ENCODE peak calls at places on chromosomes 3 and 15, in nine cellular contexts. K, L, H, V, P, Z, C, G and F are unnamed samples.

GRCh38 chr3:8143186-8143585 is 358.4 kb upstream of the LMCD1 start:
- DNase-seq in K (no peak), Z (no peak), P (no peak), G (no peak), V (no peak), L (no peak), C (no peak), H (no peak), F (no peak)

GRCh38 chr15:78146437-78147154 is 2.6 kb upstream of the IDH3A start:
- DNase-seq in V (no peak), Z (no peak), H (no peak), L (no peak), C (no peak), P (no peak), G (no peak), K (peak), F (peak)

GRCh38 chr3:72273615-72274014 is 488.7 kb upstream of the PROK2 start:
- DNase-seq in H (no peak), G (no peak), Z (no peak), L (no peak), C (no peak), P (no peak), K (no peak), V (no peak), F (no peak)

GRCh38 chr3:134376385-134376765 is 2.1 kb upstream of the AMOTL2 start:
- DNase-seq in V (no peak), K (no peak), L (no peak), C (no peak), P (no peak), G (no peak), H (no peak), Z (no peak), F (no peak)

GRCh38 chr3:140727886-140728285 is 50.0 kb downstream of the TRIM42 start:
- DNase-seq in G (no peak), H (no peak), V (no peak), K (no peak), C (no peak), L (no peak), Z (no peak), P (no peak), F (no peak)

GRCh38 chr15:92409006-92409405 is 15.3 kb downstream of the ST8SIA2 start:
- DNase-seq in L (no peak), K (no peak), P (no peak), C (no peak), G (no peak), V (no peak), H (no peak), Z (no peak), F (no peak)

GRCh38 chr3:31196881-31197364 is 302.5 kb upstream of the GADL1 start:
- DNase-seq in V (no peak), Z (no peak), K (no peak), C (peak), P (no peak), H (no peak), L (no peak), G (no peak), F (no peak)

GRCh38 chr3:30341079-30341478 is 265.3 kb upstream of the TGFBR2 start:
- DNase-seq in P (no peak), K (no peak), G (no peak), Z (no peak), C (no peak), L (no peak), V (no peak), H (no peak), F (no peak)

GRCh38 chr3:33829720-33830119 is 31.3 kb downstream of the PDCD6IP start:
- DNase-seq in K (no peak), H (no peak), V (no peak), C (no peak), L (no peak), G (no peak), P (no peak), Z (no peak), F (no peak)

DNA sequence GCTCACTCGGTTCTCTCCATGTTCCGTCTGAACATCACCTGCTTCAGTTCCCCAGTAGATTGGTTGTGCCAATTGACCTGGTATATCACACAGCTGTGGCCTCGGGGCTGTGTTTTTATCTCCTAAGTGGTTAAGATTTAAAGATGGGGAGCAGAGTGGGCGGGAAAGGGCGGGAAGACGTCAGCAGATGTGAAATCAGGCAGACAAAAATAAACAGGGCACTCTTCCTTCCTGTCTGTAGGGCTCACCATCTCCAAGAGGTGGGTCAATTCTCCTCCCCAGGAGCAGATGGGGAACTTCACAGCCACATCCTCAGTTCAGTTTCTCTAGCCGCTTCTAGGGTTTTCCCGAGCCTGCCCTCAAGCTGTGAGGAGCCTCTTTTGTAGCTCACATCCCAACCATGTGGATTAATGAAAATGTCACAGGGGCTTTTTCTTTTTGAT is 26.8 kb upstream of the LIMD1 start:
- DNase-seq in G (no peak), P (no peak), L (peak), Z (no peak), H (no peak), V (peak), C (no peak), K (no peak), F (no peak)
- TF ChIP-seq POLR2A in G (no peak), P (no peak), L (no peak), Z (no peak), H (no peak), V (no peak), C (no peak), K (no peak), F (no peak)

DNA sequence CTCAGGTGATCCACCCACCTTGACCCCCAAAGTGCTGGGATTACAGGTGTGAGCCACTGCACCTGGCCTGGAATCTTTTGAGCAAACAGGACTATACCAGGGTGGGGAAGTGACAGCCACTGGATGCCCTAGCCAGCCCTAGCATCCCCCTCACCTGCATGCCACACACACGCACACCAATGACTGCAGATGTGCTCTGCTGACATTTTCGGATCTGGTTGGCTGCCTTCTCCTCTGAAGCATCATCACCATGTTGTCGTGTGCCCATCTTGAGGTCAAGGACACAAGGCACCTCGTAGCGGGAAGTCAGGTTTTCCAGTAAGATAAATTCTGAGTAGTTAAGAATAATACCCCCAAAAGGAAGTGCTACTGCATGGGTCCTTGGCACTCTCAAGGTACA is 3.7 kb upstream of the NCKIPSD start:
- DNase-seq in Z (no peak), H (no peak), L (no peak), G (no peak), V (no peak), P (no peak), K (no peak), C (no peak), F (no peak)
- TF ChIP-seq POLR2A in Z (no peak), H (no peak), L (no peak), G (no peak), V (no peak), P (no peak), K (no peak), C (no peak), F (no peak)

DNA sequence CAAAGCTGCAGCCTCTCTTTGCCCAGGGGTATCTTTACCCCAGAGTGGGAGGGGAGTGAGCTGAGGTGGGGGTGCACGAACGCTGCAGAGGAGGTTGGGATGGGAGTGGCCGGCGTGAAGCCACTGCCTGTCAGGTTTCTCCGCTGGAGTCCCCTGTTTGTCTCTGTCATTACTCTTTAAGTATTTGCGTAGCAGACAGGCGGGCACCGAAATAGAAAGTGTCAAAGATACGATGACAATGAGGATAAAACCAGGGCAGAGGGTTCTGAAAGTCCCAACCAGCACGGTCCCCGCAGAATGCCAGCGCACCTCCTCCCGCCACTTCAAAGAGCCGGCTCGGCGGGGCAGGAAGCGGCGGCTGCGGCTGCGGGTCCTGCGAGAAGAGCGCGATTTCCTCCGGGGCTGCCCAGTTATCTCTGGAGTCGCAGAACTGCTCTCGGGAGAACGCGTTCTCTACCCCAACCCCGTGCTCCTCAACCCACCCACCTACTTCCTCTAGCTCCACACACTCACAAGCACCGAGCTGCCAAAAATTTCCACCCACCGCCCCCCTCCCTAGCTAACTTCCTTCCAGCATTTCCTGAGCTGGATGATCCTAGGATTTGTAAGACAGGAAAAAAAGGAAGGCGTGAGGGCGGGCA is at the start of gene ARHGAP31:
- DNase-seq in V (peak), Z (peak), H (peak), P (peak), C (peak), L (peak), G (peak), K (peak), F (peak)
- TF ChIP-seq POLR2A in V (peak), Z (no peak), H (no peak), P (peak), C (no peak), L (peak), G (no peak), K (no peak), F (no peak)

GRCh38 chr15:74460903-74461846 is at the start of gene UBL7:
- DNase-seq in G (peak), P (peak), K (peak), L (peak), C (peak), Z (peak), V (peak), H (peak), F (peak)
- TF ChIP-seq POLR2A in G (peak), P (peak), K (peak), L (peak), C (peak), Z (peak), V (peak), H (peak), F (peak)

GRCh38 chr3:180433172-180433571 is 168.8 kb upstream of the TTC14 start:
- DNase-seq in V (no peak), C (no peak), G (peak), H (no peak), L (no peak), K (no peak), Z (no peak), P (no peak), F (no peak)

DNA sequence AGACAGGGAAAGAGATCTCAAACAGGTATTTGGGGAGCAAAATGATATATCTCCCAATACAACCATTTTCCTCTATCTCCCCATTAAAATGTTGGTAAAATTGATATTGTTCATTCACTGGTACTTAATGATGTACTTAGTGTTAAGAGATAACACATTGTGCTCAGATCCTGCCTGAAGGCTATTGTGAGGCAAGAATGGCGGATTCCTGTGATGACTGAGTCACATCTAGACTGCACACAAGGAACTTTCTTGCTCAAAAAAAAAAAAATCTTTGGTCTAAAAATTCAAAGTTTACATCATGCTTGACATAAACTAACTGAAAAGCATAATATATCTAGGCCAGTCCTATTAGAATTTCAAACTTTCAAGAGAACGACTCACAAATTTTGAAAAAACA is 171.1 kb upstream of the TTC14 start:
- DNase-seq in P (no peak), G (no peak), C (no peak), K (no peak), V (no peak), L (no peak), H (no peak), Z (no peak), F (no peak)
- TF ChIP-seq POLR2A in P (no peak), G (no peak), C (no peak), K (no peak), V (no peak), L (no peak), H (no peak), Z (no peak), F (no peak)

GRCh38 chr3:155870133-155870944 is at the start of gene GMPS:
- DNase-seq in V (peak), L (peak), H (peak), G (peak), C (peak), K (peak), Z (peak), P (peak), F (peak)
- TF ChIP-seq POLR2A in V (peak), L (peak), H (peak), G (peak), C (peak), K (peak), Z (peak), P (peak), F (peak)